ENCODE peak calls at places on chromosomes 1 and 21, in nine cellular contexts. One of them, this sample, is unnamed.

GRCh38 chr1:223761416-223761815 is 49.1 kb downstream of the CAPN2 start:
- DNase-seq in trophoblast cell: peak; percentile 40
- DNase-seq in Right ventricle myocardium superior: no peak
- DNase-seq in Kasumi-1: no peak
- DNase-seq in sciatic nerve: no peak
- DNase-seq in tibial nerve: no peak
- DNase-seq in NCI-H1092 treated with DMSO at 0.1 percent for 48 hours: no peak
- DNase-seq in ACHN: no peak
- DNase-seq in HuH-7.5: no peak
- DNase-seq in this sample: no peak

GRCh38 chr1:30852026-30852425 is 56.5 kb downstream of the SDC3 start:
- DNase-seq in ACHN: peak; percentile 15
- DNase-seq in sciatic nerve: peak; percentile 73
- DNase-seq in Right ventricle myocardium superior: peak; percentile 83
- DNase-seq in tibial nerve: peak; percentile 56
- DNase-seq in HuH-7.5: no peak
- DNase-seq in trophoblast cell: no peak
- DNase-seq in NCI-H1092 treated with DMSO at 0.1 percent for 48 hours: no peak
- DNase-seq in Kasumi-1: no peak
- DNase-seq in this sample: peak; percentile 82

GRCh38 chr1:12473596-12474329 is 144.2 kb downstream of the DHRS3 start:
- DNase-seq in sciatic nerve: no peak
- DNase-seq in tibial nerve: no peak
- DNase-seq in HuH-7.5: no peak
- DNase-seq in Kasumi-1: no peak
- DNase-seq in NCI-H1092 treated with DMSO at 0.1 percent for 48 hours: peak; percentile 90
- DNase-seq in ACHN: no peak
- DNase-seq in Right ventricle myocardium superior: peak; percentile 48
- DNase-seq in trophoblast cell: no peak
- DNase-seq in this sample: peak; percentile 72

GRCh38 chr1:110228386-110228785 is 18.3 kb downstream of the KCNC4 start:
- DNase-seq in Kasumi-1: no peak
- DNase-seq in sciatic nerve: no peak
- DNase-seq in Right ventricle myocardium superior: no peak
- DNase-seq in HuH-7.5: no peak
- DNase-seq in NCI-H1092 treated with DMSO at 0.1 percent for 48 hours: no peak
- DNase-seq in tibial nerve: no peak
- DNase-seq in trophoblast cell: no peak
- DNase-seq in ACHN: no peak
- DNase-seq in this sample: peak; percentile 37

GRCh38 chr1:229031491-229032341 is 239.2 kb upstream of the RAB4A start:
- DNase-seq in ACHN: no peak
- DNase-seq in Right ventricle myocardium superior: no peak
- DNase-seq in trophoblast cell: no peak
- DNase-seq in NCI-H1092 treated with DMSO at 0.1 percent for 48 hours: peak; percentile 22
- DNase-seq in HuH-7.5: no peak
- DNase-seq in Kasumi-1: no peak
- DNase-seq in tibial nerve: no peak
- DNase-seq in sciatic nerve: no peak
- DNase-seq in this sample: no peak

GRCh38 chr1:236148471-236148847 is 6.1 kb downstream of the GPR137B start:
- DNase-seq in trophoblast cell: no peak
- DNase-seq in HuH-7.5: no peak
- DNase-seq in ACHN: no peak
- DNase-seq in NCI-H1092 treated with DMSO at 0.1 percent for 48 hours: no peak
- DNase-seq in Right ventricle myocardium superior: no peak
- DNase-seq in Kasumi-1: no peak
- DNase-seq in sciatic nerve: no peak
- DNase-seq in tibial nerve: no peak
- DNase-seq in this sample: no peak

GRCh38 chr1:3780901-3781300 is 8.4 kb downstream of the SMIM1 start:
- DNase-seq in tibial nerve: no peak
- DNase-seq in trophoblast cell: no peak
- DNase-seq in ACHN: no peak
- DNase-seq in Kasumi-1: no peak
- DNase-seq in HuH-7.5: no peak
- DNase-seq in sciatic nerve: no peak
- DNase-seq in NCI-H1092 treated with DMSO at 0.1 percent for 48 hours: no peak
- DNase-seq in Right ventricle myocardium superior: no peak
- DNase-seq in this sample: no peak

GRCh38 chr1:212482352-212483153 is 49.8 kb downstream of the NENF start:
- DNase-seq in tibial nerve: no peak
- DNase-seq in trophoblast cell: no peak
- DNase-seq in ACHN: peak; percentile 96
- DNase-seq in Right ventricle myocardium superior: no peak
- DNase-seq in sciatic nerve: no peak
- DNase-seq in NCI-H1092 treated with DMSO at 0.1 percent for 48 hours: no peak
- DNase-seq in Kasumi-1: no peak
- DNase-seq in HuH-7.5: no peak
- DNase-seq in this sample: no peak

GRCh38 chr1:54791880-54792522 is 9.1 kb downstream of the TTC22 start:
- DNase-seq in tibial nerve: no peak
- DNase-seq in ACHN: peak; percentile 39
- DNase-seq in HuH-7.5: peak; percentile 68
- DNase-seq in Right ventricle myocardium superior: no peak
- DNase-seq in sciatic nerve: no peak
- DNase-seq in NCI-H1092 treated with DMSO at 0.1 percent for 48 hours: no peak
- DNase-seq in trophoblast cell: no peak
- DNase-seq in Kasumi-1: peak; percentile 75
- DNase-seq in this sample: no peak

GRCh38 chr1:185695299-185695698 is 38.9 kb upstream of the HMCN1 start:
- DNase-seq in tibial nerve: no peak
- DNase-seq in sciatic nerve: no peak
- DNase-seq in Kasumi-1: peak; percentile 33
- DNase-seq in Right ventricle myocardium superior: no peak
- DNase-seq in ACHN: peak; percentile 7
- DNase-seq in NCI-H1092 treated with DMSO at 0.1 percent for 48 hours: no peak
- DNase-seq in HuH-7.5: no peak
- DNase-seq in trophoblast cell: no peak
- DNase-seq in this sample: no peak

GRCh38 chr21:39313042-39313456 is 383 bp downstream of the BRWD1 start:
- DNase-seq in trophoblast cell: no peak
- DNase-seq in ACHN: no peak
- DNase-seq in Kasumi-1: no peak
- DNase-seq in sciatic nerve: peak; percentile 68
- DNase-seq in tibial nerve: no peak
- DNase-seq in HuH-7.5: no peak
- DNase-seq in NCI-H1092 treated with DMSO at 0.1 percent for 48 hours: peak; percentile 72
- DNase-seq in Right ventricle myocardium superior: peak; percentile 60
- DNase-seq in this sample: no peak

GRCh38 chr1:157403203-157403602 is 149.1 kb downstream of the FCRL5 start:
- DNase-seq in NCI-H1092 treated with DMSO at 0.1 percent for 48 hours: no peak
- DNase-seq in HuH-7.5: no peak
- DNase-seq in sciatic nerve: no peak
- DNase-seq in trophoblast cell: no peak
- DNase-seq in ACHN: peak; percentile 20
- DNase-seq in Right ventricle myocardium superior: no peak
- DNase-seq in Kasumi-1: peak; percentile 77
- DNase-seq in tibial nerve: no peak
- DNase-seq in this sample: no peak

GRCh38 chr1:176996455-176997090 is 167.9 kb downstream of the ASTN1 start:
- DNase-seq in trophoblast cell: no peak
- DNase-seq in tibial nerve: no peak
- DNase-seq in sciatic nerve: no peak
- DNase-seq in ACHN: no peak
- DNase-seq in Kasumi-1: no peak
- DNase-seq in NCI-H1092 treated with DMSO at 0.1 percent for 48 hours: peak; percentile 69
- DNase-seq in Right ventricle myocardium superior: no peak
- DNase-seq in HuH-7.5: no peak
- DNase-seq in this sample: no peak

GRCh38 chr1:178052650-178053461 is 41.0 kb upstream of the RASAL2 start:
- DNase-seq in Right ventricle myocardium superior: no peak
- DNase-seq in NCI-H1092 treated with DMSO at 0.1 percent for 48 hours: no peak
- DNase-seq in tibial nerve: no peak
- DNase-seq in Kasumi-1: no peak
- DNase-seq in ACHN: peak; percentile 63
- DNase-seq in sciatic nerve: no peak
- DNase-seq in HuH-7.5: no peak
- DNase-seq in trophoblast cell: no peak
- DNase-seq in this sample: no peak

GRCh38 chr21:30444204-30444603 is 4.1 kb downstream of the KRTAP15-1 start:
- DNase-seq in trophoblast cell: no peak
- DNase-seq in NCI-H1092 treated with DMSO at 0.1 percent for 48 hours: no peak
- DNase-seq in tibial nerve: no peak
- DNase-seq in Right ventricle myocardium superior: no peak
- DNase-seq in Kasumi-1: no peak
- DNase-seq in sciatic nerve: no peak
- DNase-seq in ACHN: no peak
- DNase-seq in HuH-7.5: no peak
- DNase-seq in this sample: no peak

GRCh38 chr1:29122662-29122986 is 1.1 kb downstream of the TMEM200B start:
- DNase-seq in trophoblast cell: peak; percentile 71
- DNase-seq in tibial nerve: peak; percentile 55
- DNase-seq in Kasumi-1: no peak
- DNase-seq in sciatic nerve: peak; percentile 85
- DNase-seq in Right ventricle myocardium superior: peak; percentile 81
- DNase-seq in ACHN: peak; percentile 66
- DNase-seq in HuH-7.5: peak; percentile 71
- DNase-seq in NCI-H1092 treated with DMSO at 0.1 percent for 48 hours: no peak
- DNase-seq in this sample: peak; percentile 65

GRCh38 chr1:20732588-20733360 is at the start of gene SH2D5:
- DNase-seq in tibial nerve: peak; percentile 38
- DNase-seq in trophoblast cell: peak; percentile 94
- DNase-seq in sciatic nerve: peak; percentile 81
- DNase-seq in NCI-H1092 treated with DMSO at 0.1 percent for 48 hours: peak; percentile 78
- DNase-seq in ACHN: peak; percentile 99
- DNase-seq in HuH-7.5: peak; percentile 73
- DNase-seq in Kasumi-1: peak; percentile 75
- DNase-seq in Right ventricle myocardium superior: peak; percentile 63
- DNase-seq in this sample: peak; percentile 41

GRCh38 chr21:45427331-45428271 is 22.6 kb downstream of the COL18A1 start:
- DNase-seq in Right ventricle myocardium superior: no peak
- DNase-seq in HuH-7.5: peak; percentile 53
- DNase-seq in sciatic nerve: no peak
- DNase-seq in ACHN: peak; percentile 94
- DNase-seq in tibial nerve: no peak
- DNase-seq in NCI-H1092 treated with DMSO at 0.1 percent for 48 hours: no peak
- DNase-seq in trophoblast cell: peak; percentile 51
- DNase-seq in Kasumi-1: no peak
- DNase-seq in this sample: no peak

GRCh38 chr1:110524311-110525249 is 5.6 kb upstream of the KCNA10 start:
- DNase-seq in Right ventricle myocardium superior: no peak
- DNase-seq in Kasumi-1: peak; percentile 81
- DNase-seq in HuH-7.5: peak; percentile 29
- DNase-seq in NCI-H1092 treated with DMSO at 0.1 percent for 48 hours: peak; percentile 68
- DNase-seq in trophoblast cell: no peak
- DNase-seq in tibial nerve: no peak
- DNase-seq in ACHN: peak; percentile 45
- DNase-seq in sciatic nerve: peak; percentile 65
- DNase-seq in this sample: no peak

GRCh38 chr1:7503691-7504437 is 267.2 kb upstream of the VAMP3 start:
- DNase-seq in HuH-7.5: no peak
- DNase-seq in NCI-H1092 treated with DMSO at 0.1 percent for 48 hours: no peak
- DNase-seq in Right ventricle myocardium superior: no peak
- DNase-seq in Kasumi-1: no peak
- DNase-seq in ACHN: no peak
- DNase-seq in tibial nerve: no peak
- DNase-seq in sciatic nerve: no peak
- DNase-seq in trophoblast cell: no peak
- DNase-seq in this sample: no peak

GRCh38 chr1:7510389-7510931 is 260.6 kb upstream of the VAMP3 start:
- DNase-seq in Kasumi-1: no peak
- DNase-seq in NCI-H1092 treated with DMSO at 0.1 percent for 48 hours: no peak
- DNase-seq in ACHN: no peak
- DNase-seq in trophoblast cell: no peak
- DNase-seq in Right ventricle myocardium superior: no peak
- DNase-seq in HuH-7.5: no peak
- DNase-seq in sciatic nerve: no peak
- DNase-seq in tibial nerve: no peak
- DNase-seq in this sample: no peak